ENCODE peak calls at places on chromosomes 12 and 14, in nine cellular contexts. One of them, this sample, is unnamed.

GRCh38 chr12:1419849-1420371 is 174.5 kb downstream of the FBXL14 start:
- DNase-seq in NCI-H1105 treated with DMSO at 0.1 percent for 48 hours: no peak
- DNase-seq in effector CD4-positive, alpha-beta T cell: no peak
- DNase-seq in NCI-H1048: no peak
- DNase-seq in NCI-H82: no peak
- DNase-seq in NCI-H748 treated with DMSO at 0.1 percent for 48 hours: no peak
- DNase-seq in kidney tubule cell: no peak
- DNase-seq in activated CD8-positive, alpha-beta T cell treated with anti-CD3 and anti-CD28 coated beads for 36 hours: no peak
- DNase-seq in left ventricle myocardium superior: no peak
- DNase-seq in this sample: no peak

GRCh38 chr14:73784065-73784987 is 67.3 kb upstream of the PTGR2 start:
- DNase-seq in NCI-H1105 treated with DMSO at 0.1 percent for 48 hours: no peak
- DNase-seq in effector CD4-positive, alpha-beta T cell: no peak
- DNase-seq in NCI-H1048: no peak
- DNase-seq in NCI-H82: no peak
- DNase-seq in NCI-H748 treated with DMSO at 0.1 percent for 48 hours: no peak
- DNase-seq in kidney tubule cell: peak
- DNase-seq in activated CD8-positive, alpha-beta T cell treated with anti-CD3 and anti-CD28 coated beads for 36 hours: peak
- DNase-seq in left ventricle myocardium superior: no peak
- DNase-seq in this sample: no peak

GRCh38 chr14:33796356-33796755 is 154.5 kb downstream of the EGLN3 start:
- DNase-seq in NCI-H1105 treated with DMSO at 0.1 percent for 48 hours: no peak
- DNase-seq in effector CD4-positive, alpha-beta T cell: no peak
- DNase-seq in NCI-H1048: no peak
- DNase-seq in NCI-H82: peak
- DNase-seq in NCI-H748 treated with DMSO at 0.1 percent for 48 hours: no peak
- DNase-seq in kidney tubule cell: peak
- DNase-seq in activated CD8-positive, alpha-beta T cell treated with anti-CD3 and anti-CD28 coated beads for 36 hours: no peak
- DNase-seq in left ventricle myocardium superior: no peak
- DNase-seq in this sample: no peak

GRCh38 chr12:50788562-50788961 is 24.7 kb downstream of the ATF1 start:
- DNase-seq in NCI-H1105 treated with DMSO at 0.1 percent for 48 hours: no peak
- DNase-seq in effector CD4-positive, alpha-beta T cell: no peak
- DNase-seq in NCI-H1048: no peak
- DNase-seq in NCI-H82: no peak
- DNase-seq in NCI-H748 treated with DMSO at 0.1 percent for 48 hours: no peak
- DNase-seq in kidney tubule cell: no peak
- DNase-seq in activated CD8-positive, alpha-beta T cell treated with anti-CD3 and anti-CD28 coated beads for 36 hours: no peak
- DNase-seq in left ventricle myocardium superior: no peak
- DNase-seq in this sample: no peak

GRCh38 chr12:67085699-67086098 is 183.5 kb upstream of the CAND1 start:
- DNase-seq in NCI-H1105 treated with DMSO at 0.1 percent for 48 hours: peak
- DNase-seq in effector CD4-positive, alpha-beta T cell: no peak
- DNase-seq in NCI-H1048: no peak
- DNase-seq in NCI-H82: no peak
- DNase-seq in NCI-H748 treated with DMSO at 0.1 percent for 48 hours: no peak
- DNase-seq in kidney tubule cell: peak
- DNase-seq in activated CD8-positive, alpha-beta T cell treated with anti-CD3 and anti-CD28 coated beads for 36 hours: no peak
- DNase-seq in left ventricle myocardium superior: no peak
- DNase-seq in this sample: no peak

GRCh38 chr14:101505216-101505970 is 55.9 kb upstream of the DIO3 start:
- DNase-seq in NCI-H1105 treated with DMSO at 0.1 percent for 48 hours: no peak
- DNase-seq in effector CD4-positive, alpha-beta T cell: no peak
- DNase-seq in NCI-H1048: no peak
- DNase-seq in NCI-H82: no peak
- DNase-seq in NCI-H748 treated with DMSO at 0.1 percent for 48 hours: no peak
- DNase-seq in kidney tubule cell: no peak
- DNase-seq in activated CD8-positive, alpha-beta T cell treated with anti-CD3 and anti-CD28 coated beads for 36 hours: no peak
- DNase-seq in left ventricle myocardium superior: no peak
- DNase-seq in this sample: no peak

GRCh38 chr12:1551496-1551895 is 42.9 kb downstream of the FBXL14 start:
- DNase-seq in NCI-H1105 treated with DMSO at 0.1 percent for 48 hours: no peak
- DNase-seq in effector CD4-positive, alpha-beta T cell: no peak
- DNase-seq in NCI-H1048: no peak
- DNase-seq in NCI-H82: no peak
- DNase-seq in NCI-H748 treated with DMSO at 0.1 percent for 48 hours: no peak
- DNase-seq in kidney tubule cell: no peak
- DNase-seq in activated CD8-positive, alpha-beta T cell treated with anti-CD3 and anti-CD28 coated beads for 36 hours: no peak
- DNase-seq in left ventricle myocardium superior: no peak
- DNase-seq in this sample: no peak

GRCh38 chr14:47674546-47675238 is 713 bp downstream of the MDGA2 start:
- DNase-seq in NCI-H1105 treated with DMSO at 0.1 percent for 48 hours: no peak
- DNase-seq in effector CD4-positive, alpha-beta T cell: no peak
- DNase-seq in NCI-H1048: no peak
- DNase-seq in NCI-H82: peak
- DNase-seq in NCI-H748 treated with DMSO at 0.1 percent for 48 hours: no peak
- DNase-seq in kidney tubule cell: peak
- DNase-seq in activated CD8-positive, alpha-beta T cell treated with anti-CD3 and anti-CD28 coated beads for 36 hours: no peak
- DNase-seq in left ventricle myocardium superior: no peak
- DNase-seq in this sample: no peak

GRCh38 chr14:102211240-102211639 is 71.5 kb downstream of the WDR20 start:
- DNase-seq in NCI-H1105 treated with DMSO at 0.1 percent for 48 hours: no peak
- DNase-seq in effector CD4-positive, alpha-beta T cell: no peak
- DNase-seq in NCI-H1048: no peak
- DNase-seq in NCI-H82: no peak
- DNase-seq in NCI-H748 treated with DMSO at 0.1 percent for 48 hours: no peak
- DNase-seq in kidney tubule cell: no peak
- DNase-seq in activated CD8-positive, alpha-beta T cell treated with anti-CD3 and anti-CD28 coated beads for 36 hours: no peak
- DNase-seq in left ventricle myocardium superior: no peak
- DNase-seq in this sample: no peak

GRCh38 chr14:55201219-55202096 is 10.1 kb upstream of the DLGAP5 start:
- DNase-seq in NCI-H1105 treated with DMSO at 0.1 percent for 48 hours: no peak
- DNase-seq in effector CD4-positive, alpha-beta T cell: no peak
- DNase-seq in NCI-H1048: no peak
- DNase-seq in NCI-H82: no peak
- DNase-seq in NCI-H748 treated with DMSO at 0.1 percent for 48 hours: no peak
- DNase-seq in kidney tubule cell: no peak
- DNase-seq in activated CD8-positive, alpha-beta T cell treated with anti-CD3 and anti-CD28 coated beads for 36 hours: no peak
- DNase-seq in left ventricle myocardium superior: no peak
- DNase-seq in this sample: no peak

GRCh38 chr12:602700-603068 is 60.6 kb downstream of the NINJ2 start:
- DNase-seq in NCI-H1105 treated with DMSO at 0.1 percent for 48 hours: no peak
- DNase-seq in effector CD4-positive, alpha-beta T cell: no peak
- DNase-seq in NCI-H1048: no peak
- DNase-seq in NCI-H82: no peak
- DNase-seq in NCI-H748 treated with DMSO at 0.1 percent for 48 hours: no peak
- DNase-seq in kidney tubule cell: no peak
- DNase-seq in activated CD8-positive, alpha-beta T cell treated with anti-CD3 and anti-CD28 coated beads for 36 hours: no peak
- DNase-seq in left ventricle myocardium superior: no peak
- DNase-seq in this sample: no peak

GRCh38 chr12:100494026-100494425 is 20.4 kb downstream of the NR1H4 start:
- DNase-seq in NCI-H1105 treated with DMSO at 0.1 percent for 48 hours: no peak
- DNase-seq in effector CD4-positive, alpha-beta T cell: no peak
- DNase-seq in NCI-H1048: no peak
- DNase-seq in NCI-H82: no peak
- DNase-seq in NCI-H748 treated with DMSO at 0.1 percent for 48 hours: no peak
- DNase-seq in kidney tubule cell: no peak
- DNase-seq in activated CD8-positive, alpha-beta T cell treated with anti-CD3 and anti-CD28 coated beads for 36 hours: no peak
- DNase-seq in left ventricle myocardium superior: no peak
- DNase-seq in this sample: no peak

GRCh38 chr14:96042218-96042930 is 3.2 kb downstream of the C14orf132 start:
- DNase-seq in NCI-H1105 treated with DMSO at 0.1 percent for 48 hours: no peak
- DNase-seq in effector CD4-positive, alpha-beta T cell: no peak
- DNase-seq in NCI-H1048: no peak
- DNase-seq in NCI-H82: peak
- DNase-seq in NCI-H748 treated with DMSO at 0.1 percent for 48 hours: no peak
- DNase-seq in kidney tubule cell: no peak
- DNase-seq in activated CD8-positive, alpha-beta T cell treated with anti-CD3 and anti-CD28 coated beads for 36 hours: no peak
- DNase-seq in left ventricle myocardium superior: no peak
- DNase-seq in this sample: no peak

GRCh38 chr14:55077691-55078151 is 26.3 kb downstream of the MAPK1IP1L start:
- DNase-seq in NCI-H1105 treated with DMSO at 0.1 percent for 48 hours: no peak
- DNase-seq in effector CD4-positive, alpha-beta T cell: no peak
- DNase-seq in NCI-H1048: no peak
- DNase-seq in NCI-H82: peak
- DNase-seq in NCI-H748 treated with DMSO at 0.1 percent for 48 hours: no peak
- DNase-seq in kidney tubule cell: peak
- DNase-seq in activated CD8-positive, alpha-beta T cell treated with anti-CD3 and anti-CD28 coated beads for 36 hours: no peak
- DNase-seq in left ventricle myocardium superior: no peak
- DNase-seq in this sample: no peak

This sample was measured in NCI-H1092 treated with DMSO at 0.1 percent for 48 hours.